ENCODE peak calls at places on chromosomes 12 and 14, in nine cellular contexts. One of them, this sample, is unnamed.

GRCh38 chr14:95522116-95522515 is 5.7 kb upstream of the SYNE3 start:
- DNase-seq in GM23338: no peak
- DNase-seq in PC-9: no peak
- DNase-seq in ascending aorta: no peak
- DNase-seq in suprapubic skin: peak; percentile 67
- DNase-seq in fibroblast of lung: no peak
- DNase-seq in tibial artery: no peak
- DNase-seq in lung: no peak
- DNase-seq in HAP-1: no peak
- DNase-seq in this sample: no peak

GRCh38 chr14:78010688-78011087 is 159.5 kb upstream of the NRXN3 start:
- DNase-seq in GM23338: no peak
- DNase-seq in PC-9: no peak
- DNase-seq in ascending aorta: no peak
- DNase-seq in suprapubic skin: no peak
- DNase-seq in fibroblast of lung: no peak
- DNase-seq in tibial artery: peak; percentile 62
- DNase-seq in lung: peak; percentile 18
- DNase-seq in HAP-1: no peak
- DNase-seq in this sample: no peak

GRCh38 chr14:96081767-96082400 is 42.7 kb downstream of the C14orf132 start:
- DNase-seq in GM23338: no peak
- DNase-seq in PC-9: no peak
- DNase-seq in ascending aorta: no peak
- DNase-seq in suprapubic skin: no peak
- DNase-seq in fibroblast of lung: no peak
- DNase-seq in tibial artery: no peak
- DNase-seq in lung: no peak
- DNase-seq in HAP-1: no peak
- DNase-seq in this sample: no peak

GRCh38 chr12:3553681-3554546 is 62.9 kb downstream of the PRMT8 start:
- DNase-seq in GM23338: peak; percentile 54
- DNase-seq in PC-9: no peak
- DNase-seq in ascending aorta: no peak
- DNase-seq in suprapubic skin: peak; percentile 56
- DNase-seq in fibroblast of lung: no peak
- DNase-seq in tibial artery: no peak
- DNase-seq in lung: no peak
- DNase-seq in HAP-1: peak; percentile 7
- DNase-seq in this sample: no peak

GRCh38 chr12:90959538-90960139 is 4.7 kb upstream of the CCER1 start:
- DNase-seq in GM23338: peak; percentile 74
- DNase-seq in PC-9: peak; percentile 6
- DNase-seq in ascending aorta: no peak
- DNase-seq in suprapubic skin: no peak
- DNase-seq in fibroblast of lung: peak; percentile 72
- DNase-seq in tibial artery: no peak
- DNase-seq in lung: no peak
- DNase-seq in HAP-1: peak; percentile 26
- DNase-seq in this sample: no peak

GRCh38 chr14:23577004-23577681 is 1.4 kb downstream of the JPH4 start:
- DNase-seq in GM23338: peak; percentile 71
- DNase-seq in PC-9: no peak
- DNase-seq in ascending aorta: no peak
- DNase-seq in suprapubic skin: peak; percentile 75
- DNase-seq in fibroblast of lung: no peak
- DNase-seq in tibial artery: no peak
- DNase-seq in lung: no peak
- DNase-seq in HAP-1: no peak
- DNase-seq in this sample: no peak

GRCh38 chr14:20458031-20458789 is 3.0 kb downstream of the PIP4P1 start:
- DNase-seq in GM23338: peak; percentile 15
- DNase-seq in PC-9: no peak
- DNase-seq in ascending aorta: no peak
- DNase-seq in suprapubic skin: no peak
- DNase-seq in fibroblast of lung: no peak
- DNase-seq in tibial artery: no peak
- DNase-seq in lung: no peak
- DNase-seq in HAP-1: no peak
- DNase-seq in this sample: no peak

GRCh38 chr12:94987806-94988205 is 15.7 kb downstream of the NDUFA12 start:
- DNase-seq in GM23338: no peak
- DNase-seq in PC-9: no peak
- DNase-seq in ascending aorta: no peak
- DNase-seq in suprapubic skin: no peak
- DNase-seq in fibroblast of lung: no peak
- DNase-seq in tibial artery: no peak
- DNase-seq in lung: no peak
- DNase-seq in HAP-1: no peak
- DNase-seq in this sample: peak; percentile 29

GRCh38 chr14:55127491-55127951 is 1.5 kb upstream of the LGALS3 start:
- DNase-seq in GM23338: no peak
- DNase-seq in PC-9: peak; percentile 20
- DNase-seq in ascending aorta: no peak
- DNase-seq in suprapubic skin: no peak
- DNase-seq in fibroblast of lung: no peak
- DNase-seq in tibial artery: no peak
- DNase-seq in lung: no peak
- DNase-seq in HAP-1: no peak
- DNase-seq in this sample: no peak

GRCh38 chr12:63906876-63907275 is 62.4 kb downstream of the SRGAP1 start:
- DNase-seq in GM23338: no peak
- DNase-seq in PC-9: no peak
- DNase-seq in ascending aorta: no peak
- DNase-seq in suprapubic skin: no peak
- DNase-seq in fibroblast of lung: no peak
- DNase-seq in tibial artery: no peak
- DNase-seq in lung: no peak
- DNase-seq in HAP-1: no peak
- DNase-seq in this sample: no peak

GRCh38 chr14:89920041-89920440 is 34.5 kb downstream of the EFCAB11 start:
- DNase-seq in GM23338: no peak
- DNase-seq in PC-9: no peak
- DNase-seq in ascending aorta: no peak
- DNase-seq in suprapubic skin: no peak
- DNase-seq in fibroblast of lung: peak; percentile 56
- DNase-seq in tibial artery: no peak
- DNase-seq in lung: no peak
- DNase-seq in HAP-1: no peak
- DNase-seq in this sample: no peak

GRCh38 chr12:131872154-131873046 is 22.0 kb upstream of the ULK1 start:
- DNase-seq in GM23338: no peak
- DNase-seq in PC-9: peak; percentile 93
- DNase-seq in ascending aorta: no peak
- DNase-seq in suprapubic skin: no peak
- DNase-seq in fibroblast of lung: peak; percentile 33
- DNase-seq in tibial artery: no peak
- DNase-seq in lung: no peak
- DNase-seq in HAP-1: no peak
- DNase-seq in this sample: no peak

GRCh38 chr12:89344043-89344861 is 8.0 kb downstream of the DUSP6 start:
- DNase-seq in GM23338: no peak
- DNase-seq in PC-9: no peak
- DNase-seq in ascending aorta: no peak
- DNase-seq in suprapubic skin: no peak
- DNase-seq in fibroblast of lung: no peak
- DNase-seq in tibial artery: no peak
- DNase-seq in lung: no peak
- DNase-seq in HAP-1: no peak
- DNase-seq in this sample: no peak

GRCh38 chr12:89344862-89345202 is 7.5 kb downstream of the DUSP6 start:
- DNase-seq in GM23338: no peak
- DNase-seq in PC-9: no peak
- DNase-seq in ascending aorta: no peak
- DNase-seq in suprapubic skin: no peak
- DNase-seq in fibroblast of lung: no peak
- DNase-seq in tibial artery: no peak
- DNase-seq in lung: no peak
- DNase-seq in HAP-1: no peak
- DNase-seq in this sample: no peak

GRCh38 chr12:89346741-89347324 is 5.5 kb downstream of the DUSP6 start:
- DNase-seq in GM23338: peak; percentile 68
- DNase-seq in PC-9: no peak
- DNase-seq in ascending aorta: no peak
- DNase-seq in suprapubic skin: no peak
- DNase-seq in fibroblast of lung: peak; percentile 71
- DNase-seq in tibial artery: peak; percentile 44
- DNase-seq in lung: no peak
- DNase-seq in HAP-1: no peak
- DNase-seq in this sample: no peak

GRCh38 chr12:89345830-89346740 is 6.2 kb downstream of the DUSP6 start:
- DNase-seq in GM23338: peak; percentile 90
- DNase-seq in PC-9: no peak
- DNase-seq in ascending aorta: peak; percentile 75
- DNase-seq in suprapubic skin: no peak
- DNase-seq in fibroblast of lung: peak; percentile 69
- DNase-seq in tibial artery: peak; percentile 65
- DNase-seq in lung: peak; percentile 72
- DNase-seq in HAP-1: peak; percentile 18
- DNase-seq in this sample: peak; percentile 7

GRCh38 chr12:89345376-89345775 is 6.9 kb downstream of the DUSP6 start:
- DNase-seq in GM23338: no peak
- DNase-seq in PC-9: no peak
- DNase-seq in ascending aorta: no peak
- DNase-seq in suprapubic skin: no peak
- DNase-seq in fibroblast of lung: no peak
- DNase-seq in tibial artery: no peak
- DNase-seq in lung: no peak
- DNase-seq in HAP-1: no peak
- DNase-seq in this sample: no peak
- H3K4me1 ChIP-seq in GM23338: peaks cover 67% of the 10 kb centered on the region
- H3K4me1 ChIP-seq in PC-9: peaks cover 38% of the 10 kb centered on the region
- H3K4me1 ChIP-seq in ascending aorta: peaks cover 4% of the 10 kb centered on the region
- H3K4me1 ChIP-seq in suprapubic skin: peaks cover 46% of the 10 kb centered on the region
- H3K4me1 ChIP-seq in fibroblast of lung: peaks cover 12% of the 10 kb centered on the region
- H3K4me1 ChIP-seq in tibial artery: peaks cover 28% of the 10 kb centered on the region
- H3K4me1 ChIP-seq in lung: no peaks in the 10 kb centered on the region
- H3K4me1 ChIP-seq in HAP-1: peaks cover 20% of the 10 kb centered on the region
- H3K4me1 ChIP-seq in this sample: peaks cover 27% of the 10 kb centered on the region

GRCh38 chr12:75657866-75658265 is 146.5 kb upstream of the KRR1 start:
- DNase-seq in GM23338: no peak
- DNase-seq in PC-9: no peak
- DNase-seq in ascending aorta: no peak
- DNase-seq in suprapubic skin: no peak
- DNase-seq in fibroblast of lung: no peak
- DNase-seq in tibial artery: no peak
- DNase-seq in lung: no peak
- DNase-seq in HAP-1: no peak
- DNase-seq in this sample: no peak

GRCh38 chr12:75660805-75661404 is 149.5 kb upstream of the KRR1 start:
- DNase-seq in GM23338: no peak
- DNase-seq in PC-9: no peak
- DNase-seq in ascending aorta: no peak
- DNase-seq in suprapubic skin: no peak
- DNase-seq in fibroblast of lung: peak; percentile 30
- DNase-seq in tibial artery: no peak
- DNase-seq in lung: no peak
- DNase-seq in HAP-1: no peak
- DNase-seq in this sample: no peak

GRCh38 chr12:75660107-75660530 is 148.7 kb upstream of the KRR1 start:
- DNase-seq in GM23338: no peak
- DNase-seq in PC-9: no peak
- DNase-seq in ascending aorta: no peak
- DNase-seq in suprapubic skin: no peak
- DNase-seq in fibroblast of lung: peak; percentile 93
- DNase-seq in tibial artery: no peak
- DNase-seq in lung: no peak
- DNase-seq in HAP-1: no peak
- DNase-seq in this sample: no peak

GRCh38 chr12:75658286-75658685 is 146.9 kb upstream of the KRR1 start:
- DNase-seq in GM23338: no peak
- DNase-seq in PC-9: no peak
- DNase-seq in ascending aorta: no peak
- DNase-seq in suprapubic skin: no peak
- DNase-seq in fibroblast of lung: no peak
- DNase-seq in tibial artery: no peak
- DNase-seq in lung: no peak
- DNase-seq in HAP-1: no peak
- DNase-seq in this sample: no peak

GRCh38 chr12:75658826-75659823 is 147.7 kb upstream of the KRR1 start:
- DNase-seq in GM23338: no peak
- DNase-seq in PC-9: peak; percentile 31
- DNase-seq in ascending aorta: no peak
- DNase-seq in suprapubic skin: no peak
- DNase-seq in fibroblast of lung: peak; percentile 69
- DNase-seq in tibial artery: no peak
- DNase-seq in lung: no peak
- DNase-seq in HAP-1: no peak
- DNase-seq in this sample: no peak
- H3K4me1 ChIP-seq in GM23338: no peaks in the 10 kb centered on the region
- H3K4me1 ChIP-seq in PC-9: peaks cover 28% of the 10 kb centered on the region
- H3K4me1 ChIP-seq in ascending aorta: peaks cover 4% of the 10 kb centered on the region
- H3K4me1 ChIP-seq in suprapubic skin: peaks cover 16% of the 10 kb centered on the region
- H3K4me1 ChIP-seq in fibroblast of lung: peaks cover 24% of the 10 kb centered on the region
- H3K4me1 ChIP-seq in tibial artery: no peaks in the 10 kb centered on the region
- H3K4me1 ChIP-seq in lung: no peaks in the 10 kb centered on the region
- H3K4me1 ChIP-seq in HAP-1: peaks cover 2% of the 10 kb centered on the region
- H3K4me1 ChIP-seq in this sample: no peaks in the 10 kb centered on the region

DNA sequence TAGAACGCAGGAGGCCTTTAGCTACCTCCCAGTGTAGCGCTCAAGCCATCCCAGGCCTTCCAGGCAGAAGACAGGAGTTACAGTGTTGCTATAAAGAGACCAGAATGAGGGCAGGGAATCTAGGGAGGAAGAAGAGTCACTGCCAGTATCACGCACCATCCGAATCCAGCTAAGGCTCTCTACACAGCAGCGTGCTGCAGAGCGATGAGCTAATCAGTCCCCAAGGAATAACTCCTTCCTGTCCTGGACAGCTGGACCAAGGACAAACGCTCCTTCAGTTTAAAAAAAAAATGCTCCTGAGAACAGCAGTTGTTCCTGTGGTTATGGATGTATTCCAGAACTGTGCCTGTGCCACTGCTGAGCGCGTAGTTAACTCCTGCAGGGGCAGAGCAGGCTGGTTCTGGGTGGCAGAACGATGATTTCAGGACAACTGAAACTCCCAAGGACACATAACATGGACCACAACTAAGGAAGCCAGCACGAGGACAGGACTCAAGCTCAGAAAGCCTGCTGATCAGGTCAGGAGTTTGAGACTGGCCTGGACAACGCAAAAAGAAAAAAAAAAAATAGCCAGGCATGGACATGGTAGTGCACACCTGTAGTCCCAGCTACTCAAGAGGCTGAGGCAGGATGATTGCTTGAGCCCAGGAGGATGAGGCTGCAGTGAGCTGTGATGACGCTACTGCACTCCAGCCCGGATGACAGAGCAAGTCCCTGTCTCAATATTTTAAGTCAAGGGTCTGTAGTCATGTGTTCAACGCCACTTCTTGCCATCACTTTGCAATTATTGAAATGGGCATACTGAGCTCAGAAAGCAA is 2.6 kb downstream of the IFFO1 start:
- DNase-seq in GM23338: no peak
- DNase-seq in PC-9: no peak
- DNase-seq in ascending aorta: peak; percentile 88
- DNase-seq in suprapubic skin: no peak
- DNase-seq in fibroblast of lung: peak; percentile 80
- DNase-seq in tibial artery: peak; percentile 65
- DNase-seq in lung: no peak
- DNase-seq in HAP-1: no peak
- DNase-seq in this sample: no peak
- H3K4me1 ChIP-seq in GM23338: peaks cover 12% of the 10 kb centered on the region
- H3K4me1 ChIP-seq in PC-9: no peaks in the 10 kb centered on the region
- H3K4me1 ChIP-seq in ascending aorta: peaks cover 20% of the 10 kb centered on the region
- H3K4me1 ChIP-seq in suprapubic skin: peaks cover 66% of the 10 kb centered on the region
- H3K4me1 ChIP-seq in fibroblast of lung: peaks cover 44% of the 10 kb centered on the region
- H3K4me1 ChIP-seq in tibial artery: peaks cover 75% of the 10 kb centered on the region
- H3K4me1 ChIP-seq in lung: peaks cover 14% of the 10 kb centered on the region
- H3K4me1 ChIP-seq in HAP-1: peaks cover 10% of the 10 kb centered on the region
- H3K4me1 ChIP-seq in this sample: peaks cover 33% of the 10 kb centered on the region

GRCh38 chr12:46366771-46367170 is 5.8 kb downstream of the SLC38A2 start:
- DNase-seq in GM23338: no peak
- DNase-seq in PC-9: no peak
- DNase-seq in ascending aorta: no peak
- DNase-seq in suprapubic skin: no peak
- DNase-seq in fibroblast of lung: no peak
- DNase-seq in tibial artery: no peak
- DNase-seq in lung: no peak
- DNase-seq in HAP-1: no peak
- DNase-seq in this sample: no peak
- H3K4me1 ChIP-seq in GM23338: peaks cover 23% of the 10 kb centered on the region
- H3K4me1 ChIP-seq in PC-9: peaks cover 73% of the 10 kb centered on the region
- H3K4me1 ChIP-seq in ascending aorta: peaks cover 20% of the 10 kb centered on the region
- H3K4me1 ChIP-seq in suprapubic skin: peaks cover 82% of the 10 kb centered on the region
- H3K4me1 ChIP-seq in fibroblast of lung: peaks cover 8% of the 10 kb centered on the region
- H3K4me1 ChIP-seq in tibial artery: peaks cover 63% of the 10 kb centered on the region
- H3K4me1 ChIP-seq in lung: peaks cover 15% of the 10 kb centered on the region
- H3K4me1 ChIP-seq in HAP-1: peaks cover 11% of the 10 kb centered on the region
- H3K4me1 ChIP-seq in this sample: peaks cover 67% of the 10 kb centered on the region